ENCODE peak calls at places on chromosomes 2 and 18, in eight cellular contexts. H, V, N, M, R, W, D and J are unnamed samples.

GRCh38 chr2:46915281-46915810 is at the start of gene MCFD2:
- DNase-seq in H (peak; percentile 81), V (no peak), N (peak; percentile 58), M (peak; percentile 52), R (no peak), W (peak; percentile 39), D (peak; percentile 23), J (no peak)

GRCh38 chr2:205769494-205769848 is 87.2 kb downstream of the NRP2 start:
- DNase-seq in H (no peak), V (peak; percentile 94), N (no peak), M (peak; percentile 91), R (no peak), W (no peak), D (peak; percentile 89), J (no peak)

GRCh38 chr18:8802031-8802679 is 96.8 kb downstream of the MTCL1 start:
- DNase-seq in H (no peak), V (no peak), N (no peak), M (no peak), R (no peak), W (no peak), D (peak; percentile 30), J (no peak)

GRCh38 chr2:52269696-52270485 is 1238.0 kb upstream of the NRXN1 start:
- DNase-seq in H (no peak), V (peak; percentile 80), N (no peak), M (peak; percentile 80), R (no peak), W (no peak), D (peak; percentile 98), J (no peak)

GRCh38 chr2:172094319-172095145 is 8.2 kb downstream of the DLX2 start:
- DNase-seq in H (no peak), V (no peak), N (no peak), M (peak; percentile 37), R (no peak), W (no peak), D (no peak), J (no peak)

GRCh38 chr2:2850218-2850850 is 519.3 kb upstream of the MYT1L start:
- DNase-seq in H (no peak), V (no peak), N (no peak), M (no peak), R (no peak), W (no peak), D (no peak), J (no peak)

GRCh38 chr2:11930211-11930761 is 183.9 kb downstream of the LPIN1 start:
- DNase-seq in H (no peak), V (no peak), N (no peak), M (no peak), R (no peak), W (no peak), D (peak; percentile 46), J (no peak)

GRCh38 chr2:172329404-172330059 is 97.9 kb upstream of the ITGA6 start:
- DNase-seq in H (peak; percentile 68), V (no peak), N (no peak), M (no peak), R (peak; percentile 52), W (no peak), D (no peak), J (no peak)

GRCh38 chr2:60548844-60549243 is 4.6 kb downstream of the BCL11A start:
- DNase-seq in H (no peak), V (no peak), N (no peak), M (no peak), R (no peak), W (no peak), D (no peak), J (no peak)
- H3K4me3 ChIP-seq in H (peak overlapping the region; percentile 68), V (no peak overlapping the region), N (peak overlapping the region; percentile 87), M (no peak overlapping the region), R (no peak overlapping the region), W (no peak overlapping the region), D (peak overlapping the region; percentile 85), J (peak overlapping the region; percentile 74)

DNA sequence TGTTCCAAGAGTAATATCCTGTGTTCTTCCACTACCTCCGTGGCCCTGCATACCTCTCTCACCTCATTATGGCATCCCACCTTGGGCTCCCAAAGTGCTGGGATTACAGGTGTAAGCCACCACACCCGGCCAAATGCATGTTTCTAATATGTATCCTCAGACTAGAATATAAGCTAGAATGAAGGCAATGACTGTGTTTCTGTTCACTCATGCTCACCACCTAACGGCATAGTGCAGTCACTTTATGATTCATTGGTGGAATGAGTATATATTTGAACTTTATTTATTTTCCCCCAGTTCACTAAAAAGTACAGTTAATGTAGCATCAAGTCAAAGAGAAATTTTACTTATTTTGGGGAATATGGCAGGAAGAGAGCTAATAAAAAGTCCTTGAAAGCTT is 11.3 kb downstream of the PIGN start:
- DNase-seq in H (no peak), V (peak; percentile 23), N (no peak), M (no peak), R (no peak), W (no peak), D (no peak), J (no peak)
- H3K4me3 ChIP-seq in H (no peak overlapping the region), V (no peak overlapping the region), N (no peak overlapping the region), M (no peak overlapping the region), R (no peak overlapping the region), W (no peak overlapping the region), D (no peak overlapping the region), J (no peak overlapping the region)

GRCh38 chr2:144181006-144181405 is 338.9 kb downstream of the ZEB2 start:
- DNase-seq in H (no peak), V (peak; percentile 51), N (no peak), M (no peak), R (no peak), W (no peak), D (peak; percentile 23), J (no peak)

GRCh38 chr2:144183744-144184143 is 336.2 kb downstream of the ZEB2 start:
- DNase-seq in H (no peak), V (peak; percentile 85), N (no peak), M (peak; percentile 61), R (no peak), W (no peak), D (peak; percentile 34), J (no peak)
- H3K4me3 ChIP-seq in H (no peak overlapping the region), V (no peak overlapping the region), N (no peak overlapping the region), M (no peak overlapping the region), R (no peak overlapping the region), W (no peak overlapping the region), D (no peak overlapping the region), J (no peak overlapping the region)

DNA sequence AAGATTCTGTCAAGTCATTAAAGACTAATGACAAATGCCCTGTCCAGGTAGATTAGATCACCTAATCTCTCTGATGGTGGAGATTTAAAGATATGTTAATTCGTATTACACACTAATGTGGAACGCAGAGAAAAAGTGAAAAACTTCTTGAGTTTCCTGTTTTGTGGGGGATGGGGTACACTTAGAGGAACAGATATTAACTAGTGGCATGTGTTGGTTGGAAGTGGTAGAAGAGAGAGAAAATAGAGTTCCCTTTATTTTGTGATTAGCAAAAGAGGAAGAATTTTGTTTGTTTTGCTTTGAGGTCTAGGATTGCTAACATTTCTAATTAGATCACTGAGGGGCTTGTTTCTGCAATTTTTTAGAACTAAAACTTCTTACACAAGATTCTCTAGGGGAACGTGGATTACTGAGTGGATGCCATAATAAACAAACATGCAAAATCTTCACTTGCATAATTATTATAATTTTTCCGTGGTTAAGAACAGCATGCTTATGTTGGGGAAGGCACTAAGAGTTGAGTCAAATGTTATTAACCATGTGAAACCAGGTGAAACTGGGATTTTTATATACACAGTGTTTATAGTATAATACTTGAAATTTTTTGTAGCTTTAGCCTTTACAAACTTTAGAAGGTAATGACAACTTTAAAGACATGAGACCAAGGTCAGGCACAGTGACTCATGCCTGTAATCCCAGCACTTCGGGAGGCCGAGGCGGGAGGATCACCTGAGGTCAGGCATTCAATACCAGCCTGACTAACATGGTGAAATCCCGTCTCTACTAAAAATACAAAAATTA is 97.4 kb upstream of the STK17B start:
- DNase-seq in H (no peak), V (peak; percentile 74), N (no peak), M (peak; percentile 75), R (no peak), W (no peak), D (peak; percentile 71), J (no peak)
- H3K4me3 ChIP-seq in H (no peak overlapping the region), V (no peak overlapping the region), N (no peak overlapping the region), M (no peak overlapping the region), R (no peak overlapping the region), W (no peak overlapping the region), D (no peak overlapping the region), J (no peak overlapping the region)

GRCh38 chr18:76446321-76446720 is 48.7 kb downstream of the ZNF516 start:
- DNase-seq in H (peak; percentile 62), V (no peak), N (no peak), M (no peak), R (no peak), W (no peak), D (no peak), J (no peak)
- H3K4me3 ChIP-seq in H (no peak overlapping the region), V (no peak overlapping the region), N (no peak overlapping the region), M (no peak overlapping the region), R (no peak overlapping the region), W (no peak overlapping the region), D (no peak overlapping the region), J (no peak overlapping the region)